ENCODE peak calls at places on chromosomes 6 and 20, in ten cellular contexts. S is ovary, W is esophagus muscularis mucosa, E is A549, M is uterus, R is HCT116, V is gastrocnemius medialis, Y is sigmoid colon, C is H1, T is stomach. H is an unnamed sample.
A peak's percentile ranks its signal among the peaks of the same experiment; 100 is the strongest.

GRCh38 chr20:5945963-5946362 is 4.4 kb downstream of the TRMT6 start:
- DNase-seq in E (peak; percentile 27), Y (no peak), T (no peak), V (no peak), C (no peak), M (no peak), R (no peak), S (no peak), W (no peak), H (no peak)

GRCh38 chr6:26155066-26155925 is 68.1 kb downstream of the HFE start:
- DNase-seq in R (no peak), M (peak; percentile 57), E (peak; percentile 26), V (no peak), W (no peak), T (no peak), C (no peak), S (peak; percentile 61), Y (peak; percentile 74), H (no peak)

GRCh38 chr6:160028487-160029275 is 59.8 kb downstream of the IGF2R start:
- DNase-seq in W (peak; percentile 85), V (no peak), S (no peak), M (no peak), Y (no peak), E (no peak), R (no peak), C (no peak), T (no peak), H (no peak)

GRCh38 chr6:54094837-54095236 is 16.4 kb upstream of the MLIP start:
- DNase-seq in V (no peak), S (no peak), Y (no peak), W (no peak), R (no peak), C (no peak), T (no peak), M (no peak), E (no peak), H (no peak)

GRCh38 chr6:29953001-29953436 is 10.7 kb downstream of the HLA-A start:
- DNase-seq in W (no peak), C (no peak), E (peak; percentile 66), R (peak; percentile 56), V (peak; percentile 78), S (no peak), Y (no peak), T (no peak), M (no peak), H (no peak)

GRCh38 chr6:125014157-125014957 is 52.1 kb downstream of the RNF217 start:
- DNase-seq in R (no peak), T (no peak), Y (no peak), W (no peak), S (no peak), M (no peak), E (peak; percentile 19), C (no peak), V (no peak), H (no peak)

GRCh38 chr6:131597448-131597847 is 24.4 kb downstream of the ARG1 start:
- DNase-seq in R (no peak), M (no peak), W (no peak), E (no peak), S (no peak), V (no peak), T (no peak), C (no peak), Y (no peak), H (no peak)

GRCh38 chr6:138012682-138013081 is 94.5 kb downstream of the PERP start:
- DNase-seq in V (no peak), E (no peak), M (no peak), C (no peak), Y (no peak), R (no peak), T (no peak), S (no peak), W (peak; percentile 74), H (no peak)

GRCh38 chr20:31494131-31494530 is 19.0 kb downstream of the REM1 start:
- DNase-seq in Y (no peak), E (peak; percentile 61), V (no peak), W (no peak), C (no peak), R (peak; percentile 77), M (no peak), S (no peak), T (no peak), H (no peak)

GRCh38 chr6:153790048-153790447 is 249.0 kb upstream of the OPRM1 start:
- DNase-seq in M (no peak), E (peak; percentile 43), R (peak; percentile 19), Y (no peak), W (no peak), S (no peak), V (no peak), T (no peak), C (no peak), H (no peak)

DNA sequence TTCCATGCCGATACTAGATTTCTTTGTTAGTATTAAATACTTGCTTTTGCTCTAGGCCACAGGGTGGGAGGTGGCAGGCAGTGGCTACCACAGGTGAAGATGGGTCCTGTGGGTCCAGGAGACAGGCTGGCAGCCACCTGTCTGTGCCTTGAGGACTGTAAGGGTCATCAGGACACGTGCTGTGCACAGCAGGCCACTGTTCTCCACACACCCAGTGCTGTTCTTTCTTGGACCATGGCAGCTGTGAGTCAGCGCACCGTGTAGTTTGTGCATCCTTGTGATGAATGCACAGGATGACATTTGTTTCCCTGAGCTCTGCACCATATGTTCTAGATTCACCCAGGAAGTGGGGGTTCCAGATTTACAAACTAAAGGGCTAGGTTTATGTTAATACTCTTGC is 317.0 kb downstream of the ZFAND3 start:
- DNase-seq in T (no peak), W (no peak), S (no peak), C (no peak), R (no peak), M (no peak), V (no peak), E (no peak), Y (no peak), H (no peak)
- H3K4me1 ChIP-seq in T (no peaks in the 10 kb centered on the region), W (peaks cover 27% of the 10 kb centered on the region), S (peaks cover 2% of the 10 kb centered on the region), C (peaks cover 4% of the 10 kb centered on the region), R (no peaks in the 10 kb centered on the region), M (no peaks in the 10 kb centered on the region), V (peaks cover 3% of the 10 kb centered on the region), E (no peaks in the 10 kb centered on the region), Y (no peaks in the 10 kb centered on the region), H (no peaks in the 10 kb centered on the region)

GRCh38 chr6:142146828-142147662 is at the start of the genes NMBR and VTA1:
- DNase-seq in M (peak; percentile 97), S (peak; percentile 95), T (peak; percentile 97), R (peak; percentile 99), Y (peak; percentile 98), W (peak; percentile 96), C (peak; percentile 97), E (peak; percentile 99), V (peak; percentile 96), H (peak; percentile 99)
- TF ChIP-seq POLR2A in M (peak; percentile 33), S (peak; percentile 5), T (no peak), R (peak; percentile 77), Y (no peak), W (no peak), C (no peak), E (peak; percentile 64), V (peak; percentile 10), H (no peak)

DNA sequence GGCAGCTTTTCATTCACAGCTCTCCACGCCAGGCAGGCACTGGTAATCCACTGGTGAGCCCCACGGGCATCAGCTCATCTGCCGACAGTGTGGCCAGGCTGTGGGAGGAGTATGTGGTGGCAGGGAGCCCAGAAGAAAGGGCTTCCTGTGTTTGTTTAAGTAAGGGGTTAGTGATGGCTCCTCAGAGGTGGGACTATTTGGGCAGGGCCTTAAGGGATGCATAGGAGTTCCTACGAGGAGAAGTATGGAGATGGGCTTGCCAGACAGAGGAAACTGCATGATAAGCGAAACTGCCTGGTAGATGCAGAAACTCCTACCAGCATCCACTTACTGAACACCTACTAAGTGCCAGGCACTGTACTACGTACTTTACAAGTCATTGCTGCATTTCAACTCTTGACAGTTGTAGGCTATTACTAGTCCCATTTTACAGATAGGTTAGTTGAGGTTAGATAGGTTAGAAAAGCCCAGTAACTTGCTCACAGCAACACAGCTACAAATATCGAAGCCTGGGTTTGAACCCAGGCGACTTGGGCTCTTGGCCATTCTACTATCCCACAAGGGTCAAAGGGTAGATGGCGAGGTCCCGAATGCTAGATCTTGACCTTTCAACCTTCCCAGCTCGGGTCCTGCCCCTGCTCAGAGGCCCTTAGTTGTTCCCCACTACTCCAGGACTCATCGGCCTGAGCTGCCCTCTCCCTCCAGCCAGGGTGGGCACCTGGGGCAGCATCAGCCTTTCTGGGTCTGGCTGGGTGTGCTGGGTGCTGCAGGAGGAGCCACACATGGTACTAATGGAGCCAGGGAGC is 55.1 kb downstream of the CEBPB start:
- DNase-seq in R (peak; percentile 23), M (no peak), Y (no peak), W (no peak), T (no peak), S (no peak), V (no peak), E (no peak), C (no peak), H (no peak)
- H3K4me1 ChIP-seq in R (peaks cover 65% of the 10 kb centered on the region), M (no peaks in the 10 kb centered on the region), Y (no peaks in the 10 kb centered on the region), W (no peaks in the 10 kb centered on the region), T (peaks cover 18% of the 10 kb centered on the region), S (peaks cover 3% of the 10 kb centered on the region), V (no peaks in the 10 kb centered on the region), E (peaks cover 48% of the 10 kb centered on the region), C (no peaks in the 10 kb centered on the region), H (peaks cover 19% of the 10 kb centered on the region)

DNA sequence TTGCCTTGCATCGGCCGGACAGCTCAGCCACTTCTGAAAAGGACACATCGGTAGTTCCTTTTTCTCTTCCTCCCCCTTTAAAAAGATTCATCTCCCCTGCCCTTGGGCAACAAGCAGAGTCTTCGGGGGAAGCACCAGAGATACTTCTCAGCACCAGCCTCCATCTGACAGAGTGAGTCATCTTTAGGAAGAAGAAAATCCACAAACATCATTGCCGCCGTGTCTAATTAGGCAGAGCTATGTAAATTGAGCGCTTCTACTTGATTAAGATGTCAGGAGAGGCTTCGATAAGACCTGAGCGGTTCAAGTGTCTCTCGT is 186.4 kb downstream of the TAF4 start:
- DNase-seq in M (no peak), R (no peak), S (no peak), T (no peak), V (no peak), Y (no peak), E (no peak), C (no peak), W (no peak), H (no peak)
- TF ChIP-seq POLR2A in M (no peak), R (no peak), S (no peak), T (no peak), V (no peak), Y (no peak), E (no peak), C (no peak), W (no peak), H (no peak)

DNA sequence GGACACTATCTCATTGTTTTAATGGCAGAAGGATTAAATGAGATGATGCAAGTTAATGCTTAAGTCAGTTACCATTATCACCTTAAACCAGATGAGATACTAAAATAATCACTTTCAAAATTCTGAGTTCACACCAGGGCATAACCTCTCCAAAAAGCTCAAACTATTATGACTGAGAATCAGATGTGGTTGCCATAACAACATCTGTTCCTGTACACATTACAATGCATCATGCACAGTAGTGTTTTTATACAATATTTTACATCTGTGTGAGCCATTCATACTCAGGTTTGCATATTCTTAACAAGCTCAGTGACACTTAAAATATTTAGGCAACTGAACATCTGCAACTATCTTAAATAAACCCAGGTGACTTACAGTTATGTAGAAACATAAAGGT is 10.2 kb downstream of the ADNP start:
- DNase-seq in R (no peak), T (no peak), E (peak; percentile 12), C (no peak), M (no peak), S (no peak), V (no peak), Y (no peak), W (no peak), H (no peak)
- H3K4me1 ChIP-seq in R (no peaks in the 10 kb centered on the region), T (peaks cover 49% of the 10 kb centered on the region), E (peaks cover 41% of the 10 kb centered on the region), C (peaks cover 2% of the 10 kb centered on the region), M (no peaks in the 10 kb centered on the region), S (peaks cover 19% of the 10 kb centered on the region), V (peaks cover 67% of the 10 kb centered on the region), Y (no peaks in the 10 kb centered on the region), W (peaks cover 90% of the 10 kb centered on the region), H (peaks cover 100% of the 10 kb centered on the region)

GRCh38 chr20:63114006-63114692 is 101.8 kb downstream of the YTHDF1 start:
- DNase-seq in Y (no peak), W (no peak), C (no peak), S (no peak), R (no peak), M (no peak), V (no peak), T (no peak), E (no peak), H (no peak)
- TF ChIP-seq POLR2A in Y (no peak), W (no peak), C (no peak), S (no peak), R (no peak), M (no peak), V (no peak), T (no peak), E (no peak), H (no peak)